ENCODE peak calls at places on chromosomes 3 and 15, in five cellular contexts. X is HepG2, O is K562, E is GM12878, Q is H1. C is an unnamed sample.

GRCh38 chr3:179882322-179882721 is 154.4 kb downstream of the PEX5L start:
- DNase-seq in O (no peak), E (peak; percentile 61), X (no peak), Q (no peak), C (no peak)

GRCh38 chr15:34855893-34856292 is 60.5 kb upstream of the ACTC1 start:
- DNase-seq in Q (no peak), O (no peak), X (no peak), E (no peak), C (no peak)

GRCh38 chr3:45684327-45684892 is 4.8 kb upstream of the SACM1L start:
- DNase-seq in Q (no peak), X (peak; percentile 19), E (no peak), O (no peak), C (no peak)

GRCh38 chr15:43516185-43516584 is 1.2 kb upstream of the MAP1A start:
- DNase-seq in E (no peak), O (no peak), Q (no peak), X (no peak), C (no peak)

GRCh38 chr3:171566803-171567422 is 106.7 kb upstream of the TNIK start:
- DNase-seq in E (peak; percentile 42), O (peak; percentile 61), X (peak; percentile 41), Q (no peak), C (peak; percentile 29)

GRCh38 chr3:65422154-65422553 is 616.6 kb downstream of the MAGI1 start:
- DNase-seq in X (no peak), Q (no peak), O (no peak), E (no peak), C (no peak)

GRCh38 chr3:8589880-8590556 is 54.6 kb downstream of the SSUH2 start:
- DNase-seq in X (no peak), O (no peak), Q (no peak), E (no peak), C (no peak)

GRCh38 chr3:126880898-126881297 is 102.0 kb upstream of the PLXNA1 start:
- DNase-seq in O (no peak), Q (no peak), E (no peak), X (no peak), C (no peak)

GRCh38 chr15:88878720-88879184 is 16.6 kb downstream of the HAPLN3 start:
- DNase-seq in E (no peak), X (peak; percentile 37), O (peak; percentile 83), Q (no peak), C (peak; percentile 68)

GRCh38 chr3:100556656-100557310 is 52.6 kb upstream of the ADGRG7 start:
- DNase-seq in E (no peak), O (no peak), Q (no peak), X (no peak), C (no peak)

GRCh38 chr15:35450492-35450891 is 95.5 kb downstream of the DPH6 start:
- DNase-seq in O (no peak), E (no peak), Q (no peak), X (no peak), C (no peak)

GRCh38 chr3:129013491-129013891 is 12.4 kb downstream of the EFCC1 start:
- DNase-seq in X (no peak), E (no peak), Q (no peak), O (peak; percentile 68), C (peak; percentile 40)

GRCh38 chr3:31432897-31433678 is 99.6 kb upstream of the STT3B start:
- DNase-seq in O (no peak), E (no peak), Q (no peak), X (no peak), C (no peak)

GRCh38 chr3:183265157-183265642 is 12.1 kb downstream of the B3GNT5 start:
- DNase-seq in X (no peak), E (no peak), Q (no peak), O (no peak), C (no peak)

GRCh38 chr3:45665101-45665572 is 24.1 kb upstream of the SACM1L start:
- DNase-seq in O (peak; percentile 78), X (peak; percentile 71), Q (no peak), E (peak; percentile 25), C (peak; percentile 76)

GRCh38 chr3:184164648-184165330 is 9.6 kb downstream of the DVL3 start:
- DNase-seq in E (no peak), X (no peak), Q (no peak), O (no peak), C (no peak)

GRCh38 chr3:4720316-4721075 is 227.3 kb downstream of the ITPR1 start:
- DNase-seq in O (peak; percentile 76), X (peak; percentile 75), Q (no peak), E (no peak), C (peak; percentile 70)

GRCh38 chr3:170869240-170869592 is 779 bp downstream of the RPL22L1 start:
- DNase-seq in X (no peak), Q (no peak), O (no peak), E (no peak), C (no peak)

GRCh38 chr3:159626598-159626997 is 362.0 kb upstream of the IL12A start:
- DNase-seq in X (no peak), O (no peak), Q (no peak), E (no peak), C (no peak)

GRCh38 chr15:78065284-78065872 is 12.1 kb downstream of the TBC1D2B start:
- DNase-seq in Q (no peak), O (no peak), X (peak; percentile 99), E (no peak), C (no peak)

GRCh38 chr3:153734777-153735551 is 386.2 kb upstream of the ARHGEF26 start:
- DNase-seq in O (no peak), E (no peak), Q (no peak), X (peak; percentile 30), C (peak; percentile 13)

GRCh38 chr15:40929730-40930429 is 740 bp downstream of the DLL4 start:
- DNase-seq in Q (no peak), E (no peak), X (no peak), O (peak; percentile 45), C (peak; percentile 56)

GRCh38 chr3:32500880-32501784 is 1.5 kb downstream of the CMTM6 start:
- DNase-seq in Q (no peak), O (peak; percentile 39), E (no peak), X (no peak), C (no peak)

GRCh38 chr3:105676621-105677300 is 192.1 kb downstream of the CBLB start:
- DNase-seq in Q (no peak), E (no peak), O (no peak), X (no peak), C (no peak)

GRCh38 chr3:104907507-104907906 is 459.2 kb upstream of the ALCAM start:
- DNase-seq in X (no peak), Q (no peak), O (no peak), E (no peak), C (no peak)

GRCh38 chr3:190225186-190225692 is 97.0 kb downstream of the CLDN1 start:
- DNase-seq in O (no peak), X (peak; percentile 29), Q (no peak), E (no peak), C (peak; percentile 46)

GRCh38 chr15:77352932-77353331 is 67.0 kb downstream of the PEAK1 start:
- DNase-seq in X (no peak), E (no peak), O (no peak), Q (no peak), C (no peak)

DNA sequence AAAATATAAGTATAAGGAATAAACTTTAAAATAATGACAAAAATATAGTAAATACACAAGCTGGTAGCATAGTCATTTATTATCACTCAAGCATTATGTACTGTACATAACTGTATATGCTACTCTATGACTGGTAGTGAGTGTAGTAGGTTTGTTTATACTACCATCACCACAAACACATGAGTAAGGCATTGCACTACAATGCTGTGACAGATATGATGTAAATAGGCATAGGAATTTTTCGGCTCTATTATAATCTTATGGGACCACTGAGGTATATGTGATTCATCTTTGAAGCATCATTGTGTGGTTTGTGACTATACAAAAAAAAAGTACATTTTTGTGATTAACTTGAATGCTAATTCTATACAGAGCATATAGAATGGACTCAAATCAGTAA is 35.3 kb upstream of the FBN1 start:
- DNase-seq in E (no peak), X (no peak), O (no peak), Q (no peak), C (no peak)
- TF ChIP-seq CHD2 in E (no peak), X (no peak), O (no peak), Q (no peak), C (no peak)

GRCh38 chr15:73688455-73688854 is 4.3 kb downstream of the CD276 start:
- DNase-seq in X (no peak), E (no peak), O (no peak), Q (no peak), C (no peak)
- H3K4me3 ChIP-seq in X (no peak overlapping the region), E (no peak overlapping the region), O (no peak overlapping the region), Q (no peak overlapping the region), C (no peak overlapping the region)

GRCh38 chr15:70514236-70514635 is 249.1 kb downstream of the UACA start:
- DNase-seq in X (no peak), Q (no peak), O (no peak), E (no peak), C (no peak)

GRCh38 chr15:70513818-70514217 is 249.5 kb downstream of the UACA start:
- DNase-seq in Q (no peak), X (no peak), O (no peak), E (no peak), C (no peak)

GRCh38 chr15:70509282-70510272 is 253.8 kb downstream of the UACA start:
- DNase-seq in E (no peak), Q (no peak), O (no peak), X (no peak), C (no peak)

GRCh38 chr15:70510433-70510832 is 252.9 kb downstream of the UACA start:
- DNase-seq in O (no peak), Q (no peak), X (no peak), E (no peak), C (no peak)

DNA sequence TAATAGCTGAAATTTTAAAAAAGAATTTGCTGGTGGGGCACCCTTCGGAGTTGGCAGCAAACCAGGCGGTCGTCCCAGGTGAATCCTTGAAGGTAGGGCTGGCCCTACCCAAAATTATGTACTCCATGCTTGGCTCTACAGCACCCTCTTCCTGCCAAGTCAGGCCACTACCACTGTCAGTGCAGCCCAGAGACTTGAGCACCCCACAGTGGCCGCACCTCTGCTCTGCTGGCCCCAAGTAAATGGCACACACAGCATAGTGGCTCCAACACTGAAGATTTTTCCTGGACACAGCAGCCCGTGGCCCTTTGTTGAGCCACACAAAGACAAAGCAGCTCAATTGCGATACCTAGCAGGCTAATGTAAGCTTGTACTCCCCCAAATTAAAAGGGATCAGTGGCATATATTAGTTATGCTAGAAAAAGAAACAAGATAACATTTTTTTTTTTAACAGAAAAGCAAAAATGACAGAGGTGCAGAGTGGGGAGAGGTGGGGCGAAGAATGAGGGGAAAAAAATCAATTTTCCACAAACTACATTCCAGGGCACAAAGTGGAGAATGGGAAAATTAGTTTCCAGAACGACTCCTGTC is 250.5 kb downstream of the UACA start:
- DNase-seq in X (peak; percentile 47), O (peak; percentile 79), E (no peak), Q (peak; percentile 53), C (peak; percentile 67)
- TF ChIP-seq CHD2 in X (no peak), O (no peak), E (no peak), Q (no peak), C (no peak)

DNA sequence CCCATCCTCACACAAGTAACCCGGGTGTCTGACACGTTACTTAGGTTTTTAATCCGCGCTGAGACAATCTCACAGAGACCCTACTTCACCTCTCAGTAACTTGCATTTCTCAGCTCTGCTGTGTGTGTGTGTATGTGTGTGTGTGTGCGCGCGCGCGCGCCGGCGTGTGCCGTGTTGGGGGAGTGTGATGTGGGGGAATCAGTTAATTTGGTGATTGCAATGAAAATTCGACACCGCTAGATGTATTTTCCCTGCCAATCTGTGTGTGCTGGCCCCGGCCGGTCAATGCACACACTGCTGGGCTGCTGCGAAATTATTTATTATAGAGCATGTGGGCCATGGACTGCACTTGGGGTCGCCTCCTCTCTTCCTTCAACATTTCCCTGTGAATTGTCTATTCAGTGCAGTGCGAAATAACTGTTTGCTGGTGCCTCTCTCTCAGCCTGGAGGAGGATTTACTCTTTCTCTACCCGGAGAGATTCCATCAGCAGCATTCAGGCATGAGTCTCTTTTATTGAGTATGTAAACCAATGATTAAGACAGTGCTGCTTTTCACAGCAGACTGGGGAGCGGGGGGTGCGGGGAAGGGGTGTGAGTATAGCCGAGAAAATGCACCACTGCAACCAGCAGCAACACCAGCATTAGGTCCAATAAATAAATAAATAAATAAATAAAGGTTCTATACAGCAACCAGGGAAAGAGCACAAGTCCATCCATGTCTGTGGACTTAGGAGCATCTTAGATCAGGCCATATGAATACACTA is 2.9 kb downstream of the CADM2 start:
- DNase-seq in X (no peak), E (no peak), O (no peak), Q (no peak), C (no peak)
- H3K4me3 ChIP-seq in X (no peak overlapping the region), E (no peak overlapping the region), O (no peak overlapping the region), Q (peak overlapping the region; percentile 90), C (no peak overlapping the region)